ENCODE peak calls at places on chromosomes 6 and 20, in seven cellular contexts. P, Y, Q, S, V, I and W are unnamed samples.

GRCh38 chr6:51644426-51644825 is 443.0 kb downstream of the PKHD1 start:
- DNase-seq in Y (no peak), I (no peak), P (no peak), S (no peak), V (no peak), Q (no peak), W (no peak)

GRCh38 chr6:7051780-7052440 is 55.9 kb upstream of the RREB1 start:
- DNase-seq in Q (peak; percentile 74), Y (peak; percentile 86), P (peak; percentile 56), S (peak; percentile 80), I (no peak), V (peak; percentile 92), W (peak; percentile 58)

GRCh38 chr6:31083742-31084354 is 28.5 kb downstream of the C6orf15 start:
- DNase-seq in S (no peak), Y (no peak), I (peak; percentile 51), V (no peak), P (peak; percentile 84), Q (peak; percentile 62), W (peak; percentile 56)

GRCh38 chr6:51648236-51648635 is 439.2 kb downstream of the PKHD1 start:
- DNase-seq in P (no peak), Q (no peak), Y (no peak), V (no peak), I (no peak), S (no peak), W (no peak)

GRCh38 chr6:84074988-84075781 is 41.6 kb downstream of the MRAP2 start:
- DNase-seq in Q (peak; percentile 79), Y (no peak), P (peak; percentile 45), V (no peak), S (no peak), I (no peak), W (no peak)

GRCh38 chr6:51490101-51490500 is 597.3 kb downstream of the PKHD1 start:
- DNase-seq in V (no peak), S (no peak), Q (no peak), P (no peak), I (no peak), Y (no peak), W (no peak)

GRCh38 chr6:132087391-132087790 is 136.2 kb upstream of the CCN2 start:
- DNase-seq in Y (no peak), Q (no peak), V (no peak), S (no peak), I (no peak), P (peak; percentile 53), W (no peak)

GRCh38 chr6:146028250-146028789 is 542 bp upstream of the GRM1 start:
- DNase-seq in Y (peak; percentile 80), Q (peak; percentile 83), S (peak; percentile 63), V (peak; percentile 80), I (peak; percentile 55), P (peak; percentile 77), W (peak; percentile 86)

GRCh38 chr6:166935353-166935752 is 21.0 kb downstream of the RNASET2 start:
- DNase-seq in I (no peak), P (no peak), Q (no peak), V (no peak), S (no peak), Y (no peak), W (no peak)

GRCh38 chr20:4082406-4083102 is 67.2 kb upstream of the RNF24 start:
- DNase-seq in Y (no peak), P (peak; percentile 77), Q (peak; percentile 74), V (peak; percentile 75), I (peak; percentile 78), S (peak; percentile 67), W (peak; percentile 75)

GRCh38 chr6:135905604-135906300 is 54.3 kb downstream of the PDE7B start:
- DNase-seq in Q (no peak), S (no peak), Y (no peak), I (no peak), V (peak; percentile 26), P (no peak), W (peak; percentile 31)

GRCh38 chr20:57653546-57653900 is 33.3 kb upstream of the ZBP1 start:
- DNase-seq in P (no peak), Y (peak; percentile 54), Q (peak; percentile 3), S (peak; percentile 37), I (no peak), V (no peak), W (peak; percentile 50)

GRCh38 chr6:9307786-9308185 is 872.4 kb upstream of the SLC35B3 start:
- DNase-seq in Q (no peak), S (no peak), V (no peak), P (no peak), I (no peak), Y (no peak), W (no peak)
- H3K4me3 ChIP-seq in Q (no peak overlapping the region), S (no peak overlapping the region), V (no peak overlapping the region), P (no peak overlapping the region), I (no peak overlapping the region), Y (no peak overlapping the region), W (no peak overlapping the region)

GRCh38 chr20:59391975-59392374 is 91.6 kb downstream of the EDN3 start:
- DNase-seq in Y (no peak), S (no peak), P (no peak), Q (no peak), I (no peak), V (no peak), W (no peak)
- H3K4me3 ChIP-seq in Y (no peak overlapping the region), S (no peak overlapping the region), P (no peak overlapping the region), Q (no peak overlapping the region), I (no peak overlapping the region), V (no peak overlapping the region), W (no peak overlapping the region)

DNA sequence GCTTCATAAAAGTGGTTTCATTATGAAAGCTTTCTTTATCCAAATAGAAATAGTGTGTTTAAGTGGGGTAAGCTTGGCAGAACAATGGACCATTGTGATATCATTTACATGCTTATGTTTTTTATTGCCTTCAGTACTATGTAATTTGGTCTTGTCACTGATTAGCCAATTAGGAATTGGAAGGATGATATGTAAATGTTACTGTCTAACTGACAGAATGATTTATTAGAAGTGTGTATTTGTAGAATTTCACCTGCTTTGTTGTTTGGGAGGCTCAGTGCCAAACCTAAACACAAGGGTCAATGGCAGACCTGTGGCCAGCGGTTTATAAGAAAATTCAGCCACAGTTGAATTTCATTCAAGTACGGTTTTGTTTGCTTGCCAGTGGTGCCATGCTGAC is 39.0 kb downstream of the AIG1 start:
- DNase-seq in I (no peak), Q (no peak), P (no peak), S (no peak), V (no peak), Y (no peak), W (no peak)
- H3K4me3 ChIP-seq in I (no peak overlapping the region), Q (no peak overlapping the region), P (no peak overlapping the region), S (no peak overlapping the region), V (no peak overlapping the region), Y (no peak overlapping the region), W (no peak overlapping the region)

DNA sequence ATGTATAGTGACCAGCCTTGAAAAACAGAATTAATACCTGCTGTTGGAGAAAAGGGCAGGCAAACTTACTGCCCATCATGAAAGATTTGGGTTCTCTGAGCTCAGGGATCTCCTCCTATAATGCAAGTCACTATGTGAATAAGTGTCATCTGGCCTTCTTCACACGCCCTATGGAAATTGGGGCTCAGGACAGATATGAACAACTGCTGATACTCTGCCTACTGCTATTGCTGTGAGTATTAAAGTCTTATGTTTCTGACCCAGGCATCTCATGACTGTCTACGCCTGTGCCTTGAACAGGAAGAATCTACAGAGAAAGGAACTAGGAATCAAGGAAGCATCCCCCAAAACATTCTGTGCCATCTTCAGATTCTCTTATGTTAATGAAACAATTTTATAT is 226.1 kb downstream of the SOD2 start:
- DNase-seq in S (no peak), P (no peak), Y (no peak), V (no peak), Q (no peak), I (no peak), W (no peak)
- H3K4me3 ChIP-seq in S (no peak overlapping the region), P (no peak overlapping the region), Y (no peak overlapping the region), V (no peak overlapping the region), Q (no peak overlapping the region), I (no peak overlapping the region), W (no peak overlapping the region)

DNA sequence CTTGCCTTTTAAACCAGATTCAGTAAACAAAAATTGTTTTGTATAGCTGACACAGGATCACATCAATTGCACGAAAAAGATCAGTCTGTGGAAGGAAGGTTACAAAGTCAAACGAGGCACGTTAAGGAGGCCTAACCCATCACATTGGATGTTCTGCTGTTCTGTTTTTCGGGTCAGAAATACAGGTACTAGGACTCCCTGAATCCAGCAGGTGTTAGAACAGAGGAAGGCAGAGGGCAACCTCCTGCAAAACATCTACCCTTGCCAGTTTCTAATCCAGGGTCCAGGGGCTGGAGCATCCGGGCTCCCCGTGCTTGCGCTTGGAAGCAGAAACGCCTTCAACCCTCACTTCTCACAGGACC is 64.6 kb downstream of the PLG start:
- DNase-seq in S (no peak), I (no peak), Q (no peak), V (no peak), Y (no peak), P (no peak), W (no peak)
- H3K4me3 ChIP-seq in S (peak overlapping the region; percentile 39), I (no peak overlapping the region), Q (peak overlapping the region; percentile 30), V (peak overlapping the region; percentile 31), Y (peak overlapping the region; percentile 40), P (no peak overlapping the region), W (peak overlapping the region; percentile 57)

GRCh38 chr6:24517659-24518538 is 23.1 kb downstream of the ALDH5A1 start:
- DNase-seq in I (no peak), Y (no peak), P (no peak), Q (no peak), S (no peak), V (no peak), W (no peak)
- H3K4me3 ChIP-seq in I (no peak overlapping the region), Y (no peak overlapping the region), P (no peak overlapping the region), Q (no peak overlapping the region), S (no peak overlapping the region), V (no peak overlapping the region), W (no peak overlapping the region)

GRCh38 chr6:153167026-153167891 is 36.2 kb upstream of the RGS17 start:
- DNase-seq in Y (no peak), I (no peak), S (no peak), V (no peak), Q (no peak), P (peak; percentile 90), W (no peak)
- H3K4me3 ChIP-seq in Y (no peak overlapping the region), I (no peak overlapping the region), S (no peak overlapping the region), V (no peak overlapping the region), Q (no peak overlapping the region), P (no peak overlapping the region), W (no peak overlapping the region)